ENCODE peak calls at places on chromosomes 16 and 17, in nine cellular contexts. One of them, this sample, is unnamed.

GRCh38 chr16:10013364-10013763 is 168.9 kb downstream of the GRIN2A start:
- DNase-seq in ELR: no peak
- DNase-seq in T-helper 2 cell: no peak
- DNase-seq in activated CD8-positive, alpha-beta T cell treated with anti-CD3 and anti-CD28 coated beads, Interleukin-2, amount 10 ng/mL, durations not matched to agents 7 days and 5 days: no peak
- DNase-seq in endothelial cell: no peak
- DNase-seq in midbrain: peak; percentile 31
- DNase-seq in HEK293T: no peak
- DNase-seq in substantia nigra: peak; percentile 14
- DNase-seq in putamen: peak; percentile 62
- DNase-seq in this sample: no peak

GRCh38 chr17:80191192-80191591 is 21.4 kb downstream of the CARD14 start:
- DNase-seq in ELR: no peak
- DNase-seq in T-helper 2 cell: no peak
- DNase-seq in activated CD8-positive, alpha-beta T cell treated with anti-CD3 and anti-CD28 coated beads, Interleukin-2, amount 10 ng/mL, durations not matched to agents 7 days and 5 days: no peak
- DNase-seq in endothelial cell: no peak
- DNase-seq in midbrain: no peak
- DNase-seq in HEK293T: no peak
- DNase-seq in substantia nigra: no peak
- DNase-seq in putamen: no peak
- DNase-seq in this sample: no peak

GRCh38 chr16:49493836-49494235 is 120.2 kb downstream of the C16orf78 start:
- DNase-seq in ELR: no peak
- DNase-seq in T-helper 2 cell: no peak
- DNase-seq in activated CD8-positive, alpha-beta T cell treated with anti-CD3 and anti-CD28 coated beads, Interleukin-2, amount 10 ng/mL, durations not matched to agents 7 days and 5 days: no peak
- DNase-seq in endothelial cell: no peak
- DNase-seq in midbrain: no peak
- DNase-seq in HEK293T: no peak
- DNase-seq in substantia nigra: no peak
- DNase-seq in putamen: no peak
- DNase-seq in this sample: no peak

GRCh38 chr16:56771558-56772279 is 41.8 kb downstream of the NUP93 start:
- DNase-seq in ELR: no peak
- DNase-seq in T-helper 2 cell: no peak
- DNase-seq in activated CD8-positive, alpha-beta T cell treated with anti-CD3 and anti-CD28 coated beads, Interleukin-2, amount 10 ng/mL, durations not matched to agents 7 days and 5 days: no peak
- DNase-seq in endothelial cell: no peak
- DNase-seq in midbrain: no peak
- DNase-seq in HEK293T: no peak
- DNase-seq in substantia nigra: no peak
- DNase-seq in putamen: no peak
- DNase-seq in this sample: no peak

GRCh38 chr17:77842148-77842905 is 116.2 kb upstream of the TNRC6C start:
- DNase-seq in ELR: peak; percentile 73
- DNase-seq in T-helper 2 cell: no peak
- DNase-seq in activated CD8-positive, alpha-beta T cell treated with anti-CD3 and anti-CD28 coated beads, Interleukin-2, amount 10 ng/mL, durations not matched to agents 7 days and 5 days: no peak
- DNase-seq in endothelial cell: no peak
- DNase-seq in midbrain: no peak
- DNase-seq in HEK293T: no peak
- DNase-seq in substantia nigra: no peak
- DNase-seq in putamen: no peak
- DNase-seq in this sample: no peak

GRCh38 chr16:85767569-85767968 is 16.7 kb upstream of the C16orf74 start:
- DNase-seq in ELR: peak; percentile 95
- DNase-seq in T-helper 2 cell: no peak
- DNase-seq in activated CD8-positive, alpha-beta T cell treated with anti-CD3 and anti-CD28 coated beads, Interleukin-2, amount 10 ng/mL, durations not matched to agents 7 days and 5 days: no peak
- DNase-seq in endothelial cell: no peak
- DNase-seq in midbrain: no peak
- DNase-seq in HEK293T: no peak
- DNase-seq in substantia nigra: no peak
- DNase-seq in putamen: no peak
- DNase-seq in this sample: no peak

GRCh38 chr17:65495255-65496060 is 66.0 kb downstream of the AXIN2 start:
- DNase-seq in ELR: no peak
- DNase-seq in T-helper 2 cell: no peak
- DNase-seq in activated CD8-positive, alpha-beta T cell treated with anti-CD3 and anti-CD28 coated beads, Interleukin-2, amount 10 ng/mL, durations not matched to agents 7 days and 5 days: peak; percentile 23
- DNase-seq in endothelial cell: no peak
- DNase-seq in midbrain: peak; percentile 1
- DNase-seq in HEK293T: no peak
- DNase-seq in substantia nigra: no peak
- DNase-seq in putamen: no peak
- DNase-seq in this sample: no peak

GRCh38 chr16:4067262-4068001 is 48.8 kb downstream of the ADCY9 start:
- DNase-seq in ELR: no peak
- DNase-seq in T-helper 2 cell: no peak
- DNase-seq in activated CD8-positive, alpha-beta T cell treated with anti-CD3 and anti-CD28 coated beads, Interleukin-2, amount 10 ng/mL, durations not matched to agents 7 days and 5 days: no peak
- DNase-seq in endothelial cell: no peak
- DNase-seq in midbrain: no peak
- DNase-seq in HEK293T: no peak
- DNase-seq in substantia nigra: no peak
- DNase-seq in putamen: no peak
- DNase-seq in this sample: no peak

GRCh38 chr17:79574656-79575055 is 36.2 kb downstream of the RBFOX3 start:
- DNase-seq in ELR: no peak
- DNase-seq in T-helper 2 cell: no peak
- DNase-seq in activated CD8-positive, alpha-beta T cell treated with anti-CD3 and anti-CD28 coated beads, Interleukin-2, amount 10 ng/mL, durations not matched to agents 7 days and 5 days: no peak
- DNase-seq in endothelial cell: no peak
- DNase-seq in midbrain: no peak
- DNase-seq in HEK293T: no peak
- DNase-seq in substantia nigra: no peak
- DNase-seq in putamen: no peak
- DNase-seq in this sample: no peak

GRCh38 chr17:36008998-36009665 is 7.8 kb upstream of the CCL15 start:
- DNase-seq in ELR: peak; percentile 39
- DNase-seq in T-helper 2 cell: no peak
- DNase-seq in activated CD8-positive, alpha-beta T cell treated with anti-CD3 and anti-CD28 coated beads, Interleukin-2, amount 10 ng/mL, durations not matched to agents 7 days and 5 days: peak; percentile 27
- DNase-seq in endothelial cell: no peak
- DNase-seq in midbrain: no peak
- DNase-seq in HEK293T: no peak
- DNase-seq in substantia nigra: no peak
- DNase-seq in putamen: no peak
- DNase-seq in this sample: no peak

GRCh38 chr17:62981933-62982332 is 15.9 kb downstream of the TANC2 start:
- DNase-seq in ELR: peak; percentile 70
- DNase-seq in T-helper 2 cell: no peak
- DNase-seq in activated CD8-positive, alpha-beta T cell treated with anti-CD3 and anti-CD28 coated beads, Interleukin-2, amount 10 ng/mL, durations not matched to agents 7 days and 5 days: no peak
- DNase-seq in endothelial cell: no peak
- DNase-seq in midbrain: no peak
- DNase-seq in HEK293T: no peak
- DNase-seq in substantia nigra: no peak
- DNase-seq in putamen: no peak
- DNase-seq in this sample: no peak

GRCh38 chr17:80192268-80192667 is 22.4 kb downstream of the CARD14 start:
- DNase-seq in ELR: no peak
- DNase-seq in T-helper 2 cell: no peak
- DNase-seq in activated CD8-positive, alpha-beta T cell treated with anti-CD3 and anti-CD28 coated beads, Interleukin-2, amount 10 ng/mL, durations not matched to agents 7 days and 5 days: no peak
- DNase-seq in endothelial cell: no peak
- DNase-seq in midbrain: peak; percentile 28
- DNase-seq in HEK293T: no peak
- DNase-seq in substantia nigra: peak; percentile 37
- DNase-seq in putamen: peak; percentile 71
- DNase-seq in this sample: no peak

GRCh38 chr16:1153480-1154160 is 714 bp downstream of the CACNA1H start:
- DNase-seq in ELR: no peak
- DNase-seq in T-helper 2 cell: no peak
- DNase-seq in activated CD8-positive, alpha-beta T cell treated with anti-CD3 and anti-CD28 coated beads, Interleukin-2, amount 10 ng/mL, durations not matched to agents 7 days and 5 days: no peak
- DNase-seq in endothelial cell: peak; percentile 30
- DNase-seq in midbrain: no peak
- DNase-seq in HEK293T: no peak
- DNase-seq in substantia nigra: no peak
- DNase-seq in putamen: no peak
- DNase-seq in this sample: no peak

GRCh38 chr16:84950906-84951305 is 60.4 kb downstream of the ZDHHC7 start:
- DNase-seq in ELR: peak; percentile 71
- DNase-seq in T-helper 2 cell: no peak
- DNase-seq in activated CD8-positive, alpha-beta T cell treated with anti-CD3 and anti-CD28 coated beads, Interleukin-2, amount 10 ng/mL, durations not matched to agents 7 days and 5 days: peak; percentile 53
- DNase-seq in endothelial cell: no peak
- DNase-seq in midbrain: no peak
- DNase-seq in HEK293T: peak; percentile 35
- DNase-seq in substantia nigra: no peak
- DNase-seq in putamen: no peak
- DNase-seq in this sample: peak; percentile 57

GRCh38 chr16:28975158-28975603 is 603 bp downstream of the SPNS1 start:
- DNase-seq in ELR: peak; percentile 32
- DNase-seq in T-helper 2 cell: no peak
- DNase-seq in activated CD8-positive, alpha-beta T cell treated with anti-CD3 and anti-CD28 coated beads, Interleukin-2, amount 10 ng/mL, durations not matched to agents 7 days and 5 days: no peak
- DNase-seq in endothelial cell: no peak
- DNase-seq in midbrain: no peak
- DNase-seq in HEK293T: no peak
- DNase-seq in substantia nigra: no peak
- DNase-seq in putamen: no peak
- DNase-seq in this sample: no peak

GRCh38 chr17:17395246-17395802 is 81.5 kb upstream of the MED9 start:
- DNase-seq in ELR: no peak
- DNase-seq in T-helper 2 cell: no peak
- DNase-seq in activated CD8-positive, alpha-beta T cell treated with anti-CD3 and anti-CD28 coated beads, Interleukin-2, amount 10 ng/mL, durations not matched to agents 7 days and 5 days: no peak
- DNase-seq in endothelial cell: no peak
- DNase-seq in midbrain: no peak
- DNase-seq in HEK293T: no peak
- DNase-seq in substantia nigra: no peak
- DNase-seq in putamen: no peak
- DNase-seq in this sample: no peak